ENCODE peak calls at places on chromosomes 16 and 17, in eight cellular contexts. One of them, this sample, is unnamed.

GRCh38 chr16:24800586-24800985 is 45.2 kb upstream of the SLC5A11 start:
- DNase-seq in naive thymus-derived CD4-positive, alpha-beta T cell: no peak
- DNase-seq in AG08396: peak
- DNase-seq in lung: no peak
- DNase-seq in dorsolateral prefrontal cortex: no peak
- DNase-seq in GM12865: peak
- DNase-seq in GDM1: no peak
- DNase-seq in iris pigment epithelial cell: peak
- DNase-seq in this sample: no peak

GRCh38 chr17:54426287-54426886 is 474.3 kb upstream of the TOM1L1 start:
- DNase-seq in naive thymus-derived CD4-positive, alpha-beta T cell: no peak
- DNase-seq in AG08396: no peak
- DNase-seq in lung: no peak
- DNase-seq in dorsolateral prefrontal cortex: no peak
- DNase-seq in GM12865: peak
- DNase-seq in GDM1: no peak
- DNase-seq in iris pigment epithelial cell: peak
- DNase-seq in this sample: no peak

GRCh38 chr17:80283116-80283852 is 22.6 kb downstream of the RNF213 start:
- DNase-seq in naive thymus-derived CD4-positive, alpha-beta T cell: no peak
- DNase-seq in AG08396: no peak
- DNase-seq in lung: no peak
- DNase-seq in dorsolateral prefrontal cortex: no peak
- DNase-seq in GM12865: no peak
- DNase-seq in GDM1: no peak
- DNase-seq in iris pigment epithelial cell: no peak
- DNase-seq in this sample: no peak

GRCh38 chr16:86059253-86060171 is 160.6 kb downstream of the IRF8 start:
- DNase-seq in naive thymus-derived CD4-positive, alpha-beta T cell: no peak
- DNase-seq in AG08396: no peak
- DNase-seq in lung: no peak
- DNase-seq in dorsolateral prefrontal cortex: peak
- DNase-seq in GM12865: no peak
- DNase-seq in GDM1: no peak
- DNase-seq in iris pigment epithelial cell: no peak
- DNase-seq in this sample: no peak

GRCh38 chr16:21244798-21245197 is 11.3 kb downstream of the ANKS4B start:
- DNase-seq in naive thymus-derived CD4-positive, alpha-beta T cell: no peak
- DNase-seq in AG08396: no peak
- DNase-seq in lung: no peak
- DNase-seq in dorsolateral prefrontal cortex: no peak
- DNase-seq in GM12865: no peak
- DNase-seq in GDM1: no peak
- DNase-seq in iris pigment epithelial cell: no peak
- DNase-seq in this sample: no peak

GRCh38 chr16:17780181-17780580 is 309.4 kb upstream of the XYLT1 start:
- DNase-seq in naive thymus-derived CD4-positive, alpha-beta T cell: no peak
- DNase-seq in AG08396: no peak
- DNase-seq in lung: no peak
- DNase-seq in dorsolateral prefrontal cortex: no peak
- DNase-seq in GM12865: no peak
- DNase-seq in GDM1: no peak
- DNase-seq in iris pigment epithelial cell: no peak
- DNase-seq in this sample: no peak

GRCh38 chr16:57911711-57912110 is 59.2 kb downstream of the CNGB1 start:
- DNase-seq in naive thymus-derived CD4-positive, alpha-beta T cell: no peak
- DNase-seq in AG08396: no peak
- DNase-seq in lung: no peak
- DNase-seq in dorsolateral prefrontal cortex: no peak
- DNase-seq in GM12865: no peak
- DNase-seq in GDM1: no peak
- DNase-seq in iris pigment epithelial cell: no peak
- DNase-seq in this sample: no peak

GRCh38 chr17:47914296-47914948 is 18.4 kb downstream of the SP2 start:
- DNase-seq in naive thymus-derived CD4-positive, alpha-beta T cell: no peak
- DNase-seq in AG08396: no peak
- DNase-seq in lung: no peak
- DNase-seq in dorsolateral prefrontal cortex: no peak
- DNase-seq in GM12865: no peak
- DNase-seq in GDM1: no peak
- DNase-seq in iris pigment epithelial cell: no peak
- DNase-seq in this sample: no peak

GRCh38 chr17:42135664-42136653 is 13.4 kb downstream of the HSPB9 start:
- DNase-seq in naive thymus-derived CD4-positive, alpha-beta T cell: no peak
- DNase-seq in AG08396: peak
- DNase-seq in lung: peak
- DNase-seq in dorsolateral prefrontal cortex: no peak
- DNase-seq in GM12865: no peak
- DNase-seq in GDM1: no peak
- DNase-seq in iris pigment epithelial cell: peak
- DNase-seq in this sample: peak

This sample was measured in progenitor cell of endocrine pancreas.